ENCODE peak calls at places on chromosomes 5 and 9, in seven cellular contexts. One of them, this sample, is unnamed.

GRCh38 chr5:77784735-77785134 is 8.6 kb upstream of the TBCA start:
- DNase-seq in colonic mucosa: no peak
- DNase-seq in NCI-H146: no peak
- DNase-seq in Calu3: no peak
- DNase-seq in head of caudate nucleus: no peak
- DNase-seq in OCI-LY7: no peak
- DNase-seq in NCI-H1105 treated with DMSO at 0.1 percent for 48 hours: no peak
- DNase-seq in this sample: no peak

GRCh38 chr9:134475051-134475790 is 149.0 kb downstream of the RXRA start:
- DNase-seq in head of caudate nucleus: no peak
- DNase-seq in colonic mucosa: peak; percentile 77
- DNase-seq in NCI-H1105 treated with DMSO at 0.1 percent for 48 hours: no peak
- DNase-seq in OCI-LY7: no peak
- DNase-seq in NCI-H146: no peak
- DNase-seq in Calu3: no peak
- DNase-seq in this sample: no peak

GRCh38 chr5:16736158-16736994 is 119.6 kb upstream of the RETREG1 start:
- DNase-seq in head of caudate nucleus: no peak
- DNase-seq in NCI-H1105 treated with DMSO at 0.1 percent for 48 hours: peak; percentile 95
- DNase-seq in NCI-H146: peak; percentile 93
- DNase-seq in Calu3: peak; percentile 87
- DNase-seq in colonic mucosa: peak; percentile 82
- DNase-seq in OCI-LY7: no peak
- DNase-seq in this sample: no peak

GRCh38 chr5:135208555-135209494 is 174.8 kb upstream of the PITX1 start:
- DNase-seq in Calu3: peak; percentile 68
- DNase-seq in head of caudate nucleus: no peak
- DNase-seq in NCI-H146: peak; percentile 43
- DNase-seq in NCI-H1105 treated with DMSO at 0.1 percent for 48 hours: no peak
- DNase-seq in colonic mucosa: peak; percentile 27
- DNase-seq in OCI-LY7: no peak
- DNase-seq in this sample: no peak

GRCh38 chr9:86098793-86099694 is at the start of gene GOLM1:
- DNase-seq in Calu3: peak; percentile 66
- DNase-seq in head of caudate nucleus: peak; percentile 25
- DNase-seq in OCI-LY7: no peak
- DNase-seq in colonic mucosa: peak; percentile 48
- DNase-seq in NCI-H1105 treated with DMSO at 0.1 percent for 48 hours: peak; percentile 47
- DNase-seq in NCI-H146: peak; percentile 74
- DNase-seq in this sample: peak; percentile 51

GRCh38 chr5:1297243-1297642 is 2.4 kb upstream of the TERT start:
- DNase-seq in colonic mucosa: no peak
- DNase-seq in NCI-H1105 treated with DMSO at 0.1 percent for 48 hours: no peak
- DNase-seq in head of caudate nucleus: no peak
- DNase-seq in OCI-LY7: peak; percentile 90
- DNase-seq in NCI-H146: no peak
- DNase-seq in Calu3: no peak
- DNase-seq in this sample: no peak

GRCh38 chr9:72386186-72386585 is 21.2 kb upstream of the ZFAND5 start:
- DNase-seq in NCI-H1105 treated with DMSO at 0.1 percent for 48 hours: no peak
- DNase-seq in head of caudate nucleus: no peak
- DNase-seq in colonic mucosa: no peak
- DNase-seq in NCI-H146: no peak
- DNase-seq in OCI-LY7: no peak
- DNase-seq in Calu3: no peak
- DNase-seq in this sample: no peak

GRCh38 chr9:107299437-107299836 is 16.4 kb downstream of the RAD23B start:
- DNase-seq in NCI-H1105 treated with DMSO at 0.1 percent for 48 hours: no peak
- DNase-seq in colonic mucosa: no peak
- DNase-seq in OCI-LY7: no peak
- DNase-seq in head of caudate nucleus: no peak
- DNase-seq in Calu3: no peak
- DNase-seq in NCI-H146: no peak
- DNase-seq in this sample: no peak

GRCh38 chr5:81022688-81023084 is 62.5 kb downstream of the RASGRF2 start:
- DNase-seq in Calu3: no peak
- DNase-seq in NCI-H1105 treated with DMSO at 0.1 percent for 48 hours: no peak
- DNase-seq in OCI-LY7: no peak
- DNase-seq in colonic mucosa: no peak
- DNase-seq in NCI-H146: no peak
- DNase-seq in head of caudate nucleus: no peak
- DNase-seq in this sample: no peak

GRCh38 chr9:73229543-73229942 is 77.9 kb downstream of the ANXA1 start:
- DNase-seq in Calu3: no peak
- DNase-seq in OCI-LY7: no peak
- DNase-seq in colonic mucosa: no peak
- DNase-seq in NCI-H1105 treated with DMSO at 0.1 percent for 48 hours: no peak
- DNase-seq in NCI-H146: no peak
- DNase-seq in head of caudate nucleus: no peak
- DNase-seq in this sample: no peak

GRCh38 chr5:34494111-34494755 is 161.9 kb upstream of the RAI14 start:
- DNase-seq in Calu3: no peak
- DNase-seq in head of caudate nucleus: no peak
- DNase-seq in OCI-LY7: no peak
- DNase-seq in colonic mucosa: no peak
- DNase-seq in NCI-H1105 treated with DMSO at 0.1 percent for 48 hours: no peak
- DNase-seq in NCI-H146: no peak
- DNase-seq in this sample: no peak

GRCh38 chr5:38208782-38209378 is 49.5 kb upstream of the EGFLAM start:
- DNase-seq in Calu3: peak; percentile 40
- DNase-seq in NCI-H1105 treated with DMSO at 0.1 percent for 48 hours: peak; percentile 46
- DNase-seq in colonic mucosa: no peak
- DNase-seq in head of caudate nucleus: peak; percentile 25
- DNase-seq in OCI-LY7: peak; percentile 16
- DNase-seq in NCI-H146: peak; percentile 3
- DNase-seq in this sample: peak; percentile 39

GRCh38 chr9:105877719-105878118 is 183.4 kb downstream of the TMEM38B start:
- DNase-seq in NCI-H146: no peak
- DNase-seq in OCI-LY7: no peak
- DNase-seq in colonic mucosa: no peak
- DNase-seq in NCI-H1105 treated with DMSO at 0.1 percent for 48 hours: peak; percentile 96
- DNase-seq in head of caudate nucleus: no peak
- DNase-seq in Calu3: no peak
- DNase-seq in this sample: no peak

GRCh38 chr9:92534199-92535159 is 1.3 kb downstream of the ECM2 start:
- DNase-seq in Calu3: no peak
- DNase-seq in NCI-H1105 treated with DMSO at 0.1 percent for 48 hours: no peak
- DNase-seq in OCI-LY7: no peak
- DNase-seq in colonic mucosa: no peak
- DNase-seq in head of caudate nucleus: no peak
- DNase-seq in NCI-H146: no peak
- DNase-seq in this sample: no peak

GRCh38 chr9:35603986-35604577 is 980 bp upstream of the TESK1 start:
- DNase-seq in colonic mucosa: peak; percentile 99
- DNase-seq in OCI-LY7: peak; percentile 100
- DNase-seq in NCI-H1105 treated with DMSO at 0.1 percent for 48 hours: peak; percentile 98
- DNase-seq in NCI-H146: peak; percentile 100
- DNase-seq in head of caudate nucleus: peak; percentile 99
- DNase-seq in Calu3: peak; percentile 97
- DNase-seq in this sample: peak; percentile 100

GRCh38 chr5:143220748-143221211 is 182.7 kb downstream of the NR3C1 start:
- DNase-seq in Calu3: no peak
- DNase-seq in NCI-H146: no peak
- DNase-seq in colonic mucosa: no peak
- DNase-seq in OCI-LY7: no peak
- DNase-seq in NCI-H1105 treated with DMSO at 0.1 percent for 48 hours: no peak
- DNase-seq in head of caudate nucleus: no peak
- DNase-seq in this sample: no peak

GRCh38 chr5:43592363-43592762 is 10.6 kb upstream of the NNT start:
- DNase-seq in head of caudate nucleus: no peak
- DNase-seq in OCI-LY7: no peak
- DNase-seq in NCI-H146: no peak
- DNase-seq in NCI-H1105 treated with DMSO at 0.1 percent for 48 hours: no peak
- DNase-seq in colonic mucosa: no peak
- DNase-seq in Calu3: no peak
- DNase-seq in this sample: peak; percentile 13

GRCh38 chr5:134133995-134134541 is 19.6 kb downstream of the TCF7 start:
- DNase-seq in head of caudate nucleus: peak; percentile 3
- DNase-seq in NCI-H146: no peak
- DNase-seq in colonic mucosa: no peak
- DNase-seq in NCI-H1105 treated with DMSO at 0.1 percent for 48 hours: no peak
- DNase-seq in Calu3: no peak
- DNase-seq in OCI-LY7: no peak
- DNase-seq in this sample: no peak

GRCh38 chr9:117707561-117707960 is 3.4 kb downstream of the TLR4 start:
- DNase-seq in colonic mucosa: no peak
- DNase-seq in head of caudate nucleus: no peak
- DNase-seq in OCI-LY7: no peak
- DNase-seq in Calu3: no peak
- DNase-seq in NCI-H1105 treated with DMSO at 0.1 percent for 48 hours: no peak
- DNase-seq in NCI-H146: no peak
- DNase-seq in this sample: no peak

GRCh38 chr9:6984941-6985578 is 227.3 kb downstream of the KDM4C start:
- DNase-seq in colonic mucosa: no peak
- DNase-seq in OCI-LY7: no peak
- DNase-seq in NCI-H146: no peak
- DNase-seq in Calu3: no peak
- DNase-seq in head of caudate nucleus: no peak
- DNase-seq in NCI-H1105 treated with DMSO at 0.1 percent for 48 hours: no peak
- DNase-seq in this sample: no peak

GRCh38 chr5:139100825-139101224 is 97.3 kb downstream of the SIL1 start:
- DNase-seq in NCI-H146: peak; percentile 45
- DNase-seq in NCI-H1105 treated with DMSO at 0.1 percent for 48 hours: no peak
- DNase-seq in colonic mucosa: no peak
- DNase-seq in OCI-LY7: no peak
- DNase-seq in Calu3: no peak
- DNase-seq in head of caudate nucleus: no peak
- DNase-seq in this sample: no peak

GRCh38 chr5:123429993-123430392 is 6.8 kb upstream of the CEP120 start:
- DNase-seq in NCI-H146: no peak
- DNase-seq in colonic mucosa: no peak
- DNase-seq in NCI-H1105 treated with DMSO at 0.1 percent for 48 hours: no peak
- DNase-seq in head of caudate nucleus: no peak
- DNase-seq in Calu3: peak; percentile 46
- DNase-seq in OCI-LY7: no peak
- DNase-seq in this sample: no peak

GRCh38 chr9:105700598-105701544 is 6.5 kb downstream of the TMEM38B start:
- DNase-seq in NCI-H1105 treated with DMSO at 0.1 percent for 48 hours: no peak
- DNase-seq in colonic mucosa: peak; percentile 49
- DNase-seq in NCI-H146: no peak
- DNase-seq in OCI-LY7: no peak
- DNase-seq in head of caudate nucleus: no peak
- DNase-seq in Calu3: no peak
- DNase-seq in this sample: peak; percentile 45

GRCh38 chr5:74035521-74035937 is 409.5 kb downstream of the ARHGEF28 start:
- DNase-seq in OCI-LY7: peak; percentile 35
- DNase-seq in colonic mucosa: peak; percentile 25
- DNase-seq in Calu3: peak; percentile 49
- DNase-seq in head of caudate nucleus: no peak
- DNase-seq in NCI-H1105 treated with DMSO at 0.1 percent for 48 hours: no peak
- DNase-seq in NCI-H146: peak; percentile 54
- DNase-seq in this sample: peak; percentile 33

GRCh38 chr9:101326501-101326900 is 58.3 kb downstream of the BAAT start:
- DNase-seq in NCI-H146: peak; percentile 82
- DNase-seq in OCI-LY7: no peak
- DNase-seq in colonic mucosa: no peak
- DNase-seq in Calu3: no peak
- DNase-seq in head of caudate nucleus: no peak
- DNase-seq in NCI-H1105 treated with DMSO at 0.1 percent for 48 hours: peak; percentile 92
- DNase-seq in this sample: no peak

GRCh38 chr9:86926130-86926529 is 21.2 kb downstream of the GAS1 start:
- DNase-seq in NCI-H1105 treated with DMSO at 0.1 percent for 48 hours: no peak
- DNase-seq in NCI-H146: no peak
- DNase-seq in head of caudate nucleus: no peak
- DNase-seq in colonic mucosa: no peak
- DNase-seq in Calu3: no peak
- DNase-seq in OCI-LY7: no peak
- DNase-seq in this sample: no peak

GRCh38 chr5:155943516-155944407 is 383.2 kb upstream of the SGCD start:
- DNase-seq in NCI-H1105 treated with DMSO at 0.1 percent for 48 hours: peak; percentile 51
- DNase-seq in Calu3: peak; percentile 39
- DNase-seq in colonic mucosa: peak; percentile 36
- DNase-seq in NCI-H146: peak; percentile 0
- DNase-seq in OCI-LY7: peak; percentile 45
- DNase-seq in head of caudate nucleus: peak; percentile 54
- DNase-seq in this sample: peak; percentile 16

GRCh38 chr5:143440448-143441102 is 37.1 kb upstream of the NR3C1 start:
- DNase-seq in OCI-LY7: peak; percentile 33
- DNase-seq in colonic mucosa: no peak
- DNase-seq in NCI-H146: peak; percentile 67
- DNase-seq in NCI-H1105 treated with DMSO at 0.1 percent for 48 hours: peak; percentile 88
- DNase-seq in head of caudate nucleus: no peak
- DNase-seq in Calu3: no peak
- DNase-seq in this sample: no peak

GRCh38 chr5:68419101-68419636 is 203.6 kb downstream of the PIK3R1 start:
- DNase-seq in head of caudate nucleus: no peak
- DNase-seq in Calu3: no peak
- DNase-seq in NCI-H146: no peak
- DNase-seq in colonic mucosa: no peak
- DNase-seq in OCI-LY7: no peak
- DNase-seq in NCI-H1105 treated with DMSO at 0.1 percent for 48 hours: no peak
- DNase-seq in this sample: no peak